ENCODE peak calls at places on chromosomes 11 and 22, in four cellular contexts. One of them, this sample, is unnamed.
A peak's percentile ranks its signal among the peaks of the same experiment; 100 is the strongest.

GRCh38 chr11:9982127-9982795 is 311.8 kb downstream of the SBF2 start:
- DNase-seq in A549: peak; percentile 51
- DNase-seq in thoracic aorta: no peak
- DNase-seq in cardiac fibroblast: peak; percentile 54
- DNase-seq in this sample: no peak

GRCh38 chr11:100682247-100682969 is 4.7 kb upstream of the ARHGAP42 start:
- DNase-seq in cardiac fibroblast: peak; percentile 70
- DNase-seq in A549: peak; percentile 45
- DNase-seq in thoracic aorta: no peak
- DNase-seq in this sample: no peak

GRCh38 chr11:108324587-108324986 is 101.7 kb downstream of the ATM start:
- DNase-seq in thoracic aorta: no peak
- DNase-seq in cardiac fibroblast: peak; percentile 65
- DNase-seq in A549: no peak
- DNase-seq in this sample: no peak

GRCh38 chr22:50739894-50740293 is 1.9 kb downstream of the ACR start:
- DNase-seq in thoracic aorta: no peak
- DNase-seq in A549: no peak
- DNase-seq in cardiac fibroblast: no peak
- DNase-seq in this sample: no peak

GRCh38 chr11:34837246-34837856 is 78.8 kb downstream of the APIP start:
- DNase-seq in cardiac fibroblast: peak; percentile 5
- DNase-seq in A549: peak; percentile 16
- DNase-seq in thoracic aorta: no peak
- DNase-seq in this sample: no peak

GRCh38 chr11:102680945-102681344 is 24.6 kb downstream of the MMP27 start:
- DNase-seq in cardiac fibroblast: peak; percentile 66
- DNase-seq in thoracic aorta: no peak
- DNase-seq in A549: no peak
- DNase-seq in this sample: no peak

GRCh38 chr22:30829901-30830550 is 135.4 kb downstream of the OSBP2 start:
- DNase-seq in A549: peak; percentile 97
- DNase-seq in thoracic aorta: no peak
- DNase-seq in cardiac fibroblast: peak; percentile 99
- DNase-seq in this sample: no peak

GRCh38 chr11:36149538-36150242 is 139.5 kb downstream of the COMMD9 start:
- DNase-seq in A549: peak; percentile 94
- DNase-seq in thoracic aorta: peak; percentile 6
- DNase-seq in cardiac fibroblast: peak; percentile 100
- DNase-seq in this sample: peak; percentile 74

GRCh38 chr11:10317776-10318526 is 13.1 kb downstream of the ADM start:
- DNase-seq in thoracic aorta: no peak
- DNase-seq in cardiac fibroblast: no peak
- DNase-seq in A549: no peak
- DNase-seq in this sample: peak; percentile 43

GRCh38 chr11:77519847-77520246 is 46.0 kb upstream of the PAK1 start:
- DNase-seq in A549: no peak
- DNase-seq in cardiac fibroblast: no peak
- DNase-seq in thoracic aorta: no peak
- DNase-seq in this sample: no peak

DNA sequence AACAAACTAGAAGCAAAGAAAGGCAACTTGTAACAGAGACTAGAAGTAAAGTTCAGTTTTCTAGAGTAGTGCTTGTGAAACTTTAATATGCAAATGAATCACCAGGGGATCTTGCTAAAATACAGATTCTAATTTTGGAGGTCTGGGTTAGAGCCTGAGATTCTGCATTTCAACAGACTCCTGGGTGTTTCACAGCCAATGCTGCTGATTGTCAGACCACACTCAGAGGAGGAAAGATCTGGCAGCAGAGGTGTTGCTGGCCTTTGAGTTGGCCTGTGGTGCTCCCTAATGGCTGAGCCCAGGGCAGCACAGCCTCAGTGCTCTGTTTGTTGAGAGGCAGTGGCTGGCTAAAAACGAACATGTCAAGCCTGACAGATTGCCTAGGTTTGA is 5.4 kb downstream of the CRY2 start:
- DNase-seq in cardiac fibroblast: no peak
- DNase-seq in thoracic aorta: no peak
- DNase-seq in A549: no peak
- DNase-seq in this sample: peak; percentile 70
- TF ChIP-seq CTCF in cardiac fibroblast: no peak
- TF ChIP-seq CTCF in thoracic aorta: no peak
- TF ChIP-seq CTCF in A549: no peak
- TF ChIP-seq CTCF in this sample: peak; percentile 51

GRCh38 chr11:94546886-94547285 is 3.2 kb downstream of the FUT4 start:
- DNase-seq in A549: no peak
- DNase-seq in cardiac fibroblast: no peak
- DNase-seq in thoracic aorta: no peak
- DNase-seq in this sample: no peak
- TF ChIP-seq CTCF in A549: no peak
- TF ChIP-seq CTCF in cardiac fibroblast: no peak
- TF ChIP-seq CTCF in thoracic aorta: no peak
- TF ChIP-seq CTCF in this sample: no peak

GRCh38 chr22:24180316-24181087 is 785 bp upstream of the SUSD2 start:
- DNase-seq in thoracic aorta: no peak
- DNase-seq in cardiac fibroblast: no peak
- DNase-seq in A549: no peak
- DNase-seq in this sample: no peak

GRCh38 chr22:24183321-24184031 is 2.2 kb downstream of the SUSD2 start:
- DNase-seq in A549: no peak
- DNase-seq in cardiac fibroblast: no peak
- DNase-seq in thoracic aorta: no peak
- DNase-seq in this sample: no peak

GRCh38 chr22:24181996-24182560 is 791 bp downstream of the SUSD2 start:
- DNase-seq in cardiac fibroblast: no peak
- DNase-seq in A549: no peak
- DNase-seq in thoracic aorta: no peak
- DNase-seq in this sample: no peak

GRCh38 chr22:24179478-24180210 is 1.6 kb upstream of the SUSD2 start:
- DNase-seq in thoracic aorta: no peak
- DNase-seq in cardiac fibroblast: no peak
- DNase-seq in A549: no peak
- DNase-seq in this sample: no peak

GRCh38 chr22:24181088-24181995 is at the start of gene SUSD2:
- DNase-seq in A549: no peak
- DNase-seq in cardiac fibroblast: no peak
- DNase-seq in thoracic aorta: no peak
- DNase-seq in this sample: no peak
- TF ChIP-seq CTCF in A549: no peak
- TF ChIP-seq CTCF in cardiac fibroblast: no peak
- TF ChIP-seq CTCF in thoracic aorta: no peak
- TF ChIP-seq CTCF in this sample: no peak

GRCh38 chr11:120564573-120565301 is 53.2 kb downstream of the GRIK4 start:
- DNase-seq in thoracic aorta: no peak
- DNase-seq in cardiac fibroblast: peak; percentile 45
- DNase-seq in A549: no peak
- DNase-seq in this sample: peak; percentile 90
- TF ChIP-seq CTCF in thoracic aorta: no peak
- TF ChIP-seq CTCF in cardiac fibroblast: no peak
- TF ChIP-seq CTCF in A549: no peak
- TF ChIP-seq CTCF in this sample: peak; percentile 62

DNA sequence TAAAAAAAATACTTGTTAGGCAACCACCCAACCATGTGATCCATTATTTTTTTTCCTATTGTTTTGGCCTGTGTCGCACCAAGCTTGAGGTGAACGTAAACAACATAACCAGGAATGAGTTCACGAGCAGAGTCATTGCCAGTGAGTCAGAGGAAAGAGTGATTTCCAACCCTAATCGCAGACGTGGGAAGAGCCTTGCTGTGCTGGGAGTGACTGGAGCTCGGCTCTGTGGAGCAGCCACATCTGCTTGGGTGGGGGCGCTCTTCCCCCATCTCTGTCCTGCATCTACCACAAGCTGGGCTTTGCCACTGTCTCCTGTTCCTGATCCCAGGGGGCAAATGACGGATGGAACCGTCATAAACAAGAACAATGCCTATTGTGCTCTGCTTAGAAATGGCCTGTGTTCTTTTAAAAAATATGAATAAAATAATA is 210.0 kb downstream of the KIRREL3 start:
- DNase-seq in thoracic aorta: no peak
- DNase-seq in cardiac fibroblast: peak; percentile 88
- DNase-seq in A549: peak; percentile 63
- DNase-seq in this sample: no peak
- TF ChIP-seq CTCF in thoracic aorta: no peak
- TF ChIP-seq CTCF in cardiac fibroblast: no peak
- TF ChIP-seq CTCF in A549: peak; percentile 23
- TF ChIP-seq CTCF in this sample: no peak

DNA sequence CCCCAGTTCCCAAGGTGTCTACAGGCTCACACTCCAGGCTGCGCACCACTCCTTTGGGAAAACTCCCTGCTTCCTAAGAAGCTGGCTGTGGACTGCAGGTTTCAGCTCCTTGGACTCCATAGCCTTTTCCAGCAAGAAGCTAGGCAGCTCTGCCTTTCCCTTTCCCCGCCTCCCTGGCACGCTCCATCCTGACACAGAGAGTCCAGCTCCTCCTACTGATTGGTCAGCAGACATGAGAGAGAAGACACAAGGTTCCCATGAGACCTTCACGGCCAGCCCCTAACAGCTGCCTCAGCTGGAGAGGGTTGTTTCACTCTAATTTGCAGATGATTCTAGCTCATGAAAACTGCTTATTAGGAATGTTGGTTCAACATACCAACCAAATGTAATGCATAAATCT is 27.6 kb downstream of the TENM4 start:
- DNase-seq in cardiac fibroblast: peak; percentile 90
- DNase-seq in thoracic aorta: peak; percentile 45
- DNase-seq in A549: no peak
- DNase-seq in this sample: no peak
- TF ChIP-seq CTCF in cardiac fibroblast: no peak
- TF ChIP-seq CTCF in thoracic aorta: no peak
- TF ChIP-seq CTCF in A549: no peak
- TF ChIP-seq CTCF in this sample: no peak

DNA sequence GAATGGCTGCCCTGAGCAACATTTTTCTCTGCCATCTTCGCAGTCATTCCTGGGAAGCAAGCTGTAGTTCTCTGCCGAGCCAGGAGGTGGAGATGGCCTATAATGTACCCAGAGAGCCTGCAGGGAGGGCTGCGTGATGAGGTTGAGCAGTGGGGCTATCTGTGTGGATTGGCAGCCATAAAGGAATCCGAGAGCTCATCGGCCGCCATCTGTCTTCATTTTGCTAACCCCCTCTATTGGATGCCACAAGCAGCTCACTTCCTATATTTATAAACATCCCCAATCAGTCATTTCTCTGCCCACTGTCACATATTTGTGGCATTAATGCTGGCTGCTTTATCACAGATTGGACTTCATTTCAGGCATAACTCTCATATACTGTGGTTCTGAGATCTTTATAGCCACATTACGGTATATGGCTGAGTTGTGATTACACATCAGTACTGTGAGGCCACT is 209.5 kb downstream of the NTM start:
- DNase-seq in A549: peak; percentile 12
- DNase-seq in thoracic aorta: no peak
- DNase-seq in cardiac fibroblast: peak; percentile 7
- DNase-seq in this sample: peak; percentile 32
- TF ChIP-seq CTCF in A549: no peak
- TF ChIP-seq CTCF in thoracic aorta: no peak
- TF ChIP-seq CTCF in cardiac fibroblast: no peak
- TF ChIP-seq CTCF in this sample: peak; percentile 58